ENCODE peak calls at places on chromosomes 12 and 14, in four cellular contexts. Y is GM06990, U is cardiac muscle cell, G is adipocyte. N is an unnamed sample. For H3K36me3, the result is how much of the 10 kb centered on the place peaks cover.

GRCh38 chr12:100554608-100555077 is 18.8 kb upstream of the GAS2L3 start:
- DNase-seq in Y (no peak), U (peak), G (peak), N (no peak)

GRCh38 chr14:89848165-89848564 is 106.4 kb downstream of the EFCAB11 start:
- DNase-seq in Y (no peak), U (peak), G (peak), N (no peak)

GRCh38 chr12:80216890-80217559 is 117.7 kb downstream of the OTOGL start:
- DNase-seq in Y (peak), U (no peak), G (no peak), N (no peak)

GRCh38 chr12:121355818-121356217 is 3.6 kb upstream of the ANAPC5 start:
- DNase-seq in Y (no peak), U (no peak), G (no peak), N (no peak)

GRCh38 chr14:72932893-72933292 is 6.6 kb downstream of the DCAF4 start:
- DNase-seq in Y (no peak), U (no peak), G (no peak), N (no peak)

GRCh38 chr14:37036669-37037341 is 135.6 kb downstream of the SLC25A21 start:
- DNase-seq in Y (no peak), U (no peak), G (peak), N (no peak)

GRCh38 chr14:101077511-101078074 is 174.1 kb upstream of the RTL1 start:
- DNase-seq in Y (no peak), U (peak), G (peak), N (peak)

GRCh38 chr12:100128509-100128908 is 14.2 kb downstream of the BLTP3B start:
- DNase-seq in Y (no peak), U (peak), G (peak), N (peak)

GRCh38 chr12:23895792-23896218 is 53.7 kb downstream of the SOX5 start:
- DNase-seq in Y (no peak), U (no peak), G (no peak), N (no peak)

GRCh38 chr12:11652351-11653040 is 3.0 kb downstream of the ETV6 start:
- DNase-seq in Y (peak), U (peak), G (peak), N (no peak)

GRCh38 chr14:36514278-36515104 is 5.5 kb downstream of the NKX2-1 start:
- DNase-seq in Y (no peak), U (no peak), G (no peak), N (no peak)

GRCh38 chr12:54371328-54372112 is 7.2 kb upstream of the GPR84 start:
- DNase-seq in Y (no peak), U (peak), G (peak), N (peak)

GRCh38 chr14:66815687-66816086 is 307.7 kb downstream of the GPHN start:
- DNase-seq in Y (no peak), U (no peak), G (no peak), N (no peak)

GRCh38 chr14:57709909-57710308 is 156.0 kb downstream of the SLC35F4 start:
- DNase-seq in Y (no peak), U (no peak), G (no peak), N (no peak)

GRCh38 chr12:121451931-121452330 is 52.0 kb downstream of the RNF34 start:
- DNase-seq in Y (no peak), U (no peak), G (peak), N (no peak)

GRCh38 chr14:100104523-100105300 is 39.5 kb downstream of the EVL start:
- DNase-seq in Y (no peak), U (peak), G (peak), N (peak)

GRCh38 chr14:101564819-101565698 is 3.8 kb downstream of the DIO3 start:
- DNase-seq in Y (no peak), U (no peak), G (no peak), N (no peak)

GRCh38 chr14:104690266-104690711 is 871 bp downstream of the INF2 start:
- DNase-seq in Y (no peak), U (no peak), G (peak), N (no peak)

GRCh38 chr14:91511014-91511466 is 930 bp upstream of the PPP4R3A start:
- DNase-seq in Y (no peak), U (no peak), G (no peak), N (no peak)

GRCh38 chr12:78002878-78003277 is 172.2 kb downstream of the NAV3 start:
- DNase-seq in Y (no peak), U (peak), G (peak), N (no peak)

GRCh38 chr12:11656550-11656949 is 7.1 kb downstream of the ETV6 start:
- DNase-seq in Y (no peak), U (no peak), G (no peak), N (no peak)

GRCh38 chr14:21057803-21058675 is at the start of gene RNASE8:
- DNase-seq in Y (no peak), U (no peak), G (no peak), N (no peak)

GRCh38 chr12:109697877-109698468 is 15.7 kb upstream of the FAM222A start:
- DNase-seq in Y (no peak), U (no peak), G (no peak), N (no peak)

GRCh38 chr14:33229269-33229924 is 290.7 kb downstream of the NPAS3 start:
- DNase-seq in Y (no peak), U (peak), G (peak), N (no peak)

GRCh38 chr14:34052658-34053014 is 101.8 kb upstream of the EGLN3 start:
- DNase-seq in Y (no peak), U (peak), G (peak), N (no peak)

DNA sequence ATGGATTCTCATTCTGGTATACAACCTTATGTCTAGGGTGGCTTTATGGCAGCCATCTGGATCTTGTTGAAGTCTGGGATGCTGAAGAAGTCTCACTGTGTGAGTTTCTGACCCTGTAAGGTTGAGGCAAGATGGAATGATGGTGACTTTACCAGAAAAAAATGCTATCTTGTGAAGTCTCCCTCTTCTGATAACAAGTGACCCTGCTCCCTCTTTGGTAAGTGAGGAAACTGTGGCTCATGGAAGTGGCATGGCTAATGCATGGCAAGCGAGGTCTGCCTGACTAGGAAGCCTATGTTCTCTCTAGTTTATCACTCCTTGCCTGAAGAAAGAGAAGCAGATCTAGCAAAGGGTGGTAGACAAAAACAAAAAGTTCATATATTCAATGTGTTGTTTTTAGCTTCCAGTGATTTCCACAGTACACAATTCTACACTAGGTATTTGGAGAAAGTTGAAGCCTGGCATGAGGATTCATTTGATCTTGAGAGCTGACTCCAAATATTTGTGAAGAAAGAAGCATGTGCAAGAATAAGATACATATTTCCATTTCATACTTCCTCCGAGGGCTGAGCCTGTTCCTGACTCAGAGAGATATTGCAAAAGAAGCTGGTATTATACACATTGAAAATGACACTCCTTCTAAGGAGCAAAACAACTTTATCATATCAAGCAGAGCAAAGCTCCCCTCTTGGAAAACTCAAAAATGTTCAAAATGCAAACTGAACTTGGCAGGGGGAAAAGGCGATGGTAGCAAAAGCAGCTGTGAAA is 63.6 kb downstream of the HELB start:
- DNase-seq in Y (no peak), U (peak), G (peak), N (no peak)
- H3K4me3 ChIP-seq in Y (no peak), U (no peak), G (no peak), N (no peak)

DNA sequence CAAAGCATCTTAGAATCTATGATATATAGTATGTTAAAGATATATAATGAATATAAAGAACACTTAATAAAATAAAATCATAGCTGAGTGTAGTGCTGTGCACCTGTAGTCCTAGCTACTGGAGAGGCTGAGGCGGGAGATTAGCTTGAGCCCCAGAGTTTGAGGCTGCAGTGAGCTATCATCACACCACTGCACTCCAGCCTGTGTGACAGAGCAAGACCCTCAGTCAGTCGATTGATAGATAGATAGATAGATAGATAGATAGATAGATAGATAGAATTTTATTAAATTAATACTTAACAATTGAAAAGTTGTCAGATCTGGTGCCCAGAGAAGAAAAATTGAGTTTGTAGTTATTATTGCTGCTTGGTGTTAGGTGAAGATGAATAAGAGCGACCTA is 40.0 kb downstream of the CNOT2 start:
- DNase-seq in Y (no peak), U (no peak), G (no peak), N (no peak)
- H3K36me3 ChIP-seq in Y (under half), U (under half), G (under half), N (under half)

DNA sequence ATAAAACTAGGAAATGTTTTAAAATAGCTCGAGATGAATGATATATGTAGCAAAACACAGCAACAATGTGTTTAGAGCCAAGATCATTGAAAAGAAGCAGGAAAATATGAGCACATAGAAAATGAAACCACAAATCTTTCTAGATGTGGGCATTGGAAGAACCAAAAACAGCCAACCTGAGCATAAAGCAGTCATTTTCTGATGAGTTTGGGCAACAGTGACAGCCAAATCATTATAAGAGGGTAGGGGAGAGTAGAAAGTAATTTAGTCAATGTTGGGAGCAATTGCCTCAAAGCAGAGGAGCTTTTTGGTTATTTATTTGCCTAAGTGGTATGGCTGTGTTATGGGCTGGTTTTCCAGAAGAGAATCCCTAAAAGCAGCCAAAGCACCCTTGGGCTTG is 8.8 kb upstream of the BICDL1 start:
- DNase-seq in Y (no peak), U (no peak), G (no peak), N (no peak)
- H3K4me3 ChIP-seq in Y (no peak), U (no peak), G (no peak), N (no peak)

GRCh38 chr12:26379777-26380467 is 184.5 kb downstream of the SSPN start:
- DNase-seq in Y (no peak), U (no peak), G (no peak), N (no peak)
- H3K36me3 ChIP-seq in Y (under half), U (under half), G (under half), N (under half)

GRCh38 chr12:132397152-132397933 is 68.0 kb upstream of the GALNT9 start:
- DNase-seq in Y (no peak), U (no peak), G (no peak), N (no peak)

GRCh38 chr12:132397934-132398385 is 68.6 kb upstream of the GALNT9 start:
- DNase-seq in Y (no peak), U (no peak), G (no peak), N (no peak)

GRCh38 chr12:132398386-132398991 is 69.1 kb upstream of the GALNT9 start:
- DNase-seq in Y (no peak), U (no peak), G (no peak), N (peak)

GRCh38 chr12:132400011-132400641 is 70.7 kb upstream of the GALNT9 start:
- DNase-seq in Y (no peak), U (peak), G (no peak), N (no peak)

DNA sequence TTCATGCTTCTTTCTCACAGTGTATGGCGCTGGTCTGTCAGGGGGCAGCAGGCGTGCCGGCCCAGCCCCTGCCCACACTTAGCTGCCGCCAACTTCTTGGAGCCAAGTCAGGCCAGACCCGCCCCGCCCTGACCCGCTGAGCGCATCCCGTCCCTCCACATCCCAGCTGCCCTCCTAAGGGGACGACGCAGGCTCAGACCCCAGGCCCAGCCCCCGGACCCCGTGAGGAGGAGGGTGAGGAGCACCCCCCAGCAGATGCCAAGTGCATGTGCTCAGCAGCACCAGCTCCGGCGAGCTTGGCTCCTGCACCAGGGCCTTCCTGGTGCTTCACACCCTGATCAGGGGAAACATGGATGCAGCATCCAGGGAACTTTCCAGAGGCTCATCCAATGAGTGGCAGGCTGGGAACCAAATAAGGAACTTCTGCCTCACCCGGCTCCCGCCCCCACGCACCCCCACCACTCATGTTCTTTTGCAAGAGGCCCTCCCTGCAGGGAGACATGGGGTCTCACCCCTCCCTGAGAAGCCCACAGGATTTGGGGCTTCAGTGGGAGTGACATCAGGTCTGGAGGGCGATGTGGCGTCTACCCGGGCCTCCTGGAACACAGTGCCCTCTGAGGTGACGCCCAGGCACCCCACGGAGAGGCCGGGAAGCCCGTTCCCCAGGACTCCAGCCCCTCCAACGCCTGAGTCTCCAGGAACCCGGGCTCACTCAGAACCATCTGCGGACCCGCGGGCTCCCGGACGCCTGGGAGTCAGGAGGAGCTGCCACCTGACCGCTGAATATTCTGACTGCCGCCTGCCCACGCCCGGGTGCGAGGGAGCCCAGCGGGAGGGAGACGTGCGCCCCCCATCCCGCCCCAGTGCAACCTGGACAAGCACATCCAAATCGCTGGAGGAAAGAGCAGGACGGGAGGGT is 70.0 kb upstream of the GALNT9 start:
- DNase-seq in Y (no peak), U (no peak), G (no peak), N (peak)
- H3K4me3 ChIP-seq in Y (no peak), U (no peak), G (no peak), N (no peak)

GRCh38 chr14:77549451-77549850 is 50.8 kb upstream of the ISM2 start:
- DNase-seq in Y (no peak), U (no peak), G (no peak), N (no peak)

GRCh38 chr14:77556946-77557345 is 58.3 kb upstream of the ISM2 start:
- DNase-seq in Y (no peak), U (no peak), G (no peak), N (no peak)

GRCh38 chr14:77554816-77555599 is 56.4 kb upstream of the ISM2 start:
- DNase-seq in Y (no peak), U (no peak), G (no peak), N (no peak)

GRCh38 chr14:77557391-77557790 is 58.8 kb upstream of the ISM2 start:
- DNase-seq in Y (no peak), U (no peak), G (no peak), N (no peak)

DNA sequence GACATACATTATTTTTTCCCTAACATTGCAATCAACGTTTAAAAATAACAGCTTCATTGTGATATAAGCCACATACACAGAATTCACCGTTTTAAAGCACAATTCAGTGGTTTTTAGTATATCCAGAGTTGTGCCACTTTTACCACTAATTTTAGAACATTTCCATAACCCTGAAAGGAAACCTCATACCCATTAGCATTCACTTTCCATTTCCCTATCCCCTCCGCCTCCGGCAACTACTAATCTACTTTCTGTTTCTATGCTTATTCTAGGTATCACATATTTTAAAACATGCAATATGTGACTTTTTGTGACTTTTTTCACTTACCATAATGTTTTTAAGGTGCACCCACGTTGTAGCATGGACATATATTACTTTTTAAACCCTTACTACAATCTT is 55.6 kb upstream of the ISM2 start:
- DNase-seq in Y (no peak), U (no peak), G (no peak), N (no peak)
- H3K36me3 ChIP-seq in Y (under half), U (under half), G (under half), N (half or more)

DNA sequence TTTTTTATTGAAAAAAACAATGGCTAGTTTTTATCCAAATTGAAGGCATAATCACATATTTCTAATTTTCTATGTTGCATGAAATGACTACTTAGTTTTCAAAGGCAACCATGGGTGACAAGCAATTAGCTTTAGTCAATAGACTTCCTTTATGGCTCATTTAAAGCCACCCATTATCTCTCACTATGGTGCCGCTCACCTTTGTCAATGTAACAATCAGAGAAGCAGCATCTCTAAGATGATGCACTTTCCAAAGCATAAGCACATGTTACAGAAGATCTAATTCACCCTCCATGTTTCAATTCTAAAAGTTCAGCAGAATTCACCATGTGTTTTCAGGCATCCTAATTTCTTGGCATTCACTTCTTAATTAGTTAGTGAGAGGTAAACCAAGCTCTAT is 166.6 kb upstream of the RPL10L start:
- DNase-seq in Y (no peak), U (no peak), G (no peak), N (no peak)
- H3K4me3 ChIP-seq in Y (no peak), U (no peak), G (no peak), N (no peak)

GRCh38 chr12:49823951-49824350 is 4.3 kb downstream of the NCKAP5L start:
- DNase-seq in Y (no peak), U (no peak), G (no peak), N (no peak)
- H3K36me3 ChIP-seq in Y (under half), U (under half), G (under half), N (under half)

GRCh38 chr12:46360908-46361666 is 11.5 kb downstream of the SLC38A2 start:
- DNase-seq in Y (no peak), U (peak), G (peak), N (no peak)
- H3K4me3 ChIP-seq in Y (no peak), U (no peak), G (peak), N (no peak)

N was measured in tibial artery.